ENCODE peak calls at places on chromosomes 7 and 10, in four cellular contexts. G, Q, A and H are unnamed samples.

GRCh38 chr7:44305564-44306507 is 19.6 kb downstream of the CAMK2B start:
- DNase-seq in A (no peak), Q (peak; percentile 26), G (no peak), H (peak; percentile 8)

GRCh38 chr10:13891542-13892431 is 305.0 kb downstream of the PRPF18 start:
- DNase-seq in A (peak; percentile 18), G (peak; percentile 62), Q (peak; percentile 57), H (peak; percentile 80)

GRCh38 chr10:73413108-73413527 is 740 bp downstream of the ANXA7 start:
- DNase-seq in Q (no peak), A (no peak), G (no peak), H (no peak)

GRCh38 chr10:32795598-32796183 is 162.3 kb downstream of the ITGB1 start:
- DNase-seq in A (peak; percentile 34), Q (no peak), G (no peak), H (no peak)

GRCh38 chr10:24305551-24306506 is 96.9 kb downstream of the KIAA1217 start:
- DNase-seq in G (no peak), A (peak; percentile 51), Q (no peak), H (no peak)

GRCh38 chr10:100683545-100684127 is 61.7 kb upstream of the PAX2 start:
- DNase-seq in A (no peak), G (no peak), Q (no peak), H (no peak)

GRCh38 chr10:132519382-132520146 is 18.0 kb upstream of the INPP5A start:
- DNase-seq in Q (no peak), A (no peak), G (no peak), H (peak; percentile 73)

GRCh38 chr7:51053194-51053925 is 263.2 kb downstream of the COBL start:
- DNase-seq in A (no peak), Q (no peak), G (no peak), H (no peak)

GRCh38 chr10:38047666-38048065 is 37.2 kb downstream of the ZNF33A start:
- DNase-seq in Q (no peak), A (peak; percentile 47), G (peak; percentile 9), H (no peak)

GRCh38 chr7:73738220-73738611 is 386 bp downstream of the ABHD11 start:
- DNase-seq in A (peak; percentile 35), G (peak; percentile 75), Q (peak; percentile 71), H (no peak)

GRCh38 chr7:157703131-157703530 is 366.3 kb downstream of the DNAJB6 start:
- DNase-seq in A (no peak), Q (no peak), G (no peak), H (no peak)

GRCh38 chr10:91603173-91603572 is 29.7 kb downstream of the PPP1R3C start:
- DNase-seq in Q (no peak), G (no peak), A (no peak), H (no peak)

GRCh38 chr10:97390096-97390495 is 11.0 kb downstream of the RRP12 start:
- DNase-seq in Q (no peak), G (no peak), A (no peak), H (no peak)

GRCh38 chr10:133236411-133237240 is 1.0 kb upstream of the VENTX start:
- DNase-seq in G (no peak), A (no peak), Q (no peak), H (no peak)

GRCh38 chr10:21617267-21617666 is 83.2 kb downstream of the MLLT10 start:
- DNase-seq in A (peak; percentile 25), G (no peak), Q (no peak), H (no peak)

GRCh38 chr7:100220833-100221718 is 1.3 kb downstream of the PVRIG start:
- DNase-seq in G (peak; percentile 86), A (no peak), Q (peak; percentile 60), H (no peak)

GRCh38 chr7:39664057-39664456 is 40.7 kb downstream of the RALA start:
- DNase-seq in G (no peak), A (no peak), Q (no peak), H (no peak)

GRCh38 chr10:71597821-71598498 is 121.6 kb downstream of the C10orf105 start:
- DNase-seq in A (peak; percentile 70), Q (peak; percentile 79), G (no peak), H (no peak)

GRCh38 chr10:37856881-37857286 is 526 bp downstream of the ZNF248 start:
- DNase-seq in A (peak; percentile 13), Q (peak; percentile 47), G (no peak), H (peak; percentile 40)

GRCh38 chr7:33724201-33724600 is 181.1 kb upstream of the BMPER start:
- DNase-seq in Q (no peak), A (no peak), G (no peak), H (no peak)

GRCh38 chr7:1225462-1226154 is 7.1 kb upstream of the UNCX start:
- DNase-seq in Q (no peak), A (no peak), G (peak; percentile 44), H (no peak)

GRCh38 chr10:62594093-62594520 is 210.4 kb upstream of the ADO start:
- DNase-seq in G (no peak), Q (peak; percentile 61), A (peak; percentile 62), H (peak; percentile 52)

GRCh38 chr10:49257159-49257558 is 41.8 kb upstream of the C10orf71 start:
- DNase-seq in A (no peak), G (no peak), Q (no peak), H (no peak)

GRCh38 chr7:69177941-69178494 is 420.3 kb upstream of the AUTS2 start:
- DNase-seq in A (no peak), G (no peak), Q (no peak), H (no peak)

GRCh38 chr7:143285454-143285756 is 647 bp downstream of the TMEM139 start:
- DNase-seq in Q (no peak), G (no peak), A (no peak), H (no peak)
- H3K4me3 ChIP-seq in Q (no peak overlapping the region), G (no peak overlapping the region), A (no peak overlapping the region), H (peak overlapping the region; percentile 22)

GRCh38 chr7:24894670-24895221 is 85.2 kb downstream of the OSBPL3 start:
- DNase-seq in A (no peak), Q (no peak), G (no peak), H (no peak)
- H3K4me3 ChIP-seq in A (no peak overlapping the region), Q (no peak overlapping the region), G (no peak overlapping the region), H (no peak overlapping the region)

GRCh38 chr7:27143950-27144798 is 693 bp upstream of the HOXA5 start:
- DNase-seq in A (peak; percentile 58), G (no peak), Q (no peak), H (peak; percentile 32)
- H3K4me3 ChIP-seq in A (peak overlapping the region; percentile 30), G (no peak overlapping the region), Q (no peak overlapping the region), H (peak overlapping the region; percentile 6)

DNA sequence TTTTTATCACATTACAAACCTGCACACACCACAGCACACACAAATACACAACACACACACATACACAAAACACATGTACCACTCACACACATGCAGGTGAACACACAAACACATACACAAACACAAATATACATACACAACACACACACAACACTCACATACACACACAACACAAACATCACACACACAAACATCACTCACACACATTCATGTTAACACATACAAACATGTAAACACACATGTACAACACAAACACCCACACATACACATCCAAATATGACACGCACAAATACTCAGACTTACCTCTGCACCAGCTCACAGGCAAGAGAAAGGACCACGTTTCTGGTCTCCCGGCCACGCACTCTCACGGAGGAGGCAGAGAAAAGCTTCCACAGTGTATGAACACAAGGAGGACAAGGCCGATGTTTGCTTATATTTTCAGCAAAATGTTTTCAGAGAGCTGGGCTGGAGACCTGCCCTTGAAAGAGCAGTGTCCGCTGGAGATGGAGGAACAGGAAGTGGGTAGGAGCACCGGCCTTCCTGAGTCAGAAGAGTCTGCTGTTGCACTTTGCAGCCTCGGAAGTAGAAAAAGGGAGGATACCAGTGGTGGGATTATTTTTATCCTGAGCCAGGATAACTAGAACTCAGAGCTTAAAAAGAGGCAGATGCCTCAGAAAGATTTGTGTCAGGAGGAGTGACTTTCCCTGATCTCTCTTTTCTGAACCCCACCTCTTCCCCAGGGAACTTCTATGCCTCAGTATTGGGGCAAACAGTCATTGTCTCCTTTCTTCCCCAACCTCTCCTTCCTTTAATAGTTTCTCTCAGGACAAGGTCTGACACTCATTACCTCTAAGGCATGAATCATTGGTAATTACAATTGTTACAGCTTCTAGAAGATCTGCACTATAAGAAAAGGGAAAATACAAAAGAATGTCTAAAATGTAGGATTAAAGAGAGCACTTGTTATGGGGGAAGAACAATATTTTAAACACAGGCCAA is at the start of gene GIMAP6:
- DNase-seq in Q (peak; percentile 55), A (no peak), G (no peak), H (peak; percentile 55)
- H3K4me3 ChIP-seq in Q (no peak within 1 kb of the TSS), A (no peak within 1 kb of the TSS), G (peak within 1 kb of the TSS; percentile 67), H (peak within 1 kb of the TSS; percentile 13)

GRCh38 chr7:94395141-94396041 is 696 bp downstream of the COL1A2 start:
- DNase-seq in Q (peak; percentile 38), A (peak; percentile 93), G (peak; percentile 12), H (no peak)
- H3K4me3 ChIP-seq in Q (peak overlapping the region; percentile 85), A (peak overlapping the region; percentile 89), G (no peak overlapping the region), H (peak overlapping the region; percentile 31)

GRCh38 chr10:3471927-3472704 is 299.5 kb upstream of the PITRM1 start:
- DNase-seq in A (no peak), Q (no peak), G (no peak), H (no peak)
- H3K4me3 ChIP-seq in A (no peak overlapping the region), Q (no peak overlapping the region), G (peak overlapping the region; percentile 41), H (peak overlapping the region; percentile 21)